ENCODE peak calls at places on chromosomes 4 and X, in four cellular contexts. H is CD8-positive, alpha-beta T cell; F is GM23248; V is heart left ventricle. C is an unnamed sample.

GRCh38 chrX:30971761-30972603 is 82.9 kb upstream of the TAB3 start:
- DNase-seq in H (peak), V (no peak), F (peak), C (peak)

GRCh38 chr4:184437565-184437964 is 36.8 kb downstream of the IRF2 start:
- DNase-seq in H (no peak), F (no peak), V (no peak), C (no peak)

GRCh38 chr4:113468165-113469022 is 293.1 kb downstream of the CAMK2D start:
- DNase-seq in F (peak), H (no peak), V (no peak), C (no peak)

GRCh38 chr4:78439328-78439727 is 112.2 kb upstream of the ANXA3 start:
- DNase-seq in V (no peak), F (peak), H (no peak), C (no peak)

GRCh38 chr4:7893539-7893938 is 46.1 kb downstream of the AFAP1 start:
- DNase-seq in F (no peak), V (no peak), H (no peak), C (no peak)

GRCh38 chrX:129932137-129932791 is 26.3 kb downstream of the UTP14A start:
- DNase-seq in H (peak), F (peak), V (peak), C (peak)

GRCh38 chrX:25531096-25531495 is 515.3 kb upstream of the ARX start:
- DNase-seq in F (no peak), H (no peak), V (no peak), C (no peak)

GRCh38 chr4:1232661-1233621 is 16.0 kb downstream of the CTBP1 start:
- DNase-seq in V (peak), F (no peak), H (no peak), C (no peak)

GRCh38 chr4:60611762-60612496 is 588.2 kb upstream of the ADGRL3 start:
- DNase-seq in H (no peak), F (no peak), V (no peak), C (no peak)

GRCh38 chrX:101483705-101484104 is 1.6 kb upstream of the ARMCX4 start:
- DNase-seq in F (no peak), V (no peak), H (no peak), C (no peak)

GRCh38 chrX:101482296-101482695 is 3.0 kb upstream of the ARMCX4 start:
- DNase-seq in H (no peak), F (peak), V (no peak), C (no peak)

GRCh38 chrX:101488796-101489195 is 3.5 kb downstream of the ARMCX4 start:
- DNase-seq in F (no peak), H (no peak), V (no peak), C (no peak)

GRCh38 chrX:101485212-101486064 is at the start of gene ARMCX4:
- DNase-seq in V (peak), H (peak), F (peak), C (peak)
- H3K27ac ChIP-seq in V (no peak), H (peak), F (peak), C (no peak)

GRCh38 chr4:153931804-153932203 is 142.9 kb upstream of the SFRP2 start:
- DNase-seq in H (no peak), V (no peak), F (peak), C (no peak)

GRCh38 chr4:153934689-153935017 is 145.8 kb upstream of the SFRP2 start:
- DNase-seq in H (no peak), F (peak), V (no peak), C (no peak)

GRCh38 chr4:153937289-153937688 is 148.4 kb upstream of the SFRP2 start:
- DNase-seq in H (no peak), F (no peak), V (no peak), C (no peak)

GRCh38 chr4:153936121-153936520 is 147.2 kb upstream of the SFRP2 start:
- DNase-seq in H (no peak), V (no peak), F (no peak), C (no peak)

GRCh38 chr4:153933851-153934688 is 145.2 kb upstream of the SFRP2 start:
- DNase-seq in H (no peak), F (peak), V (no peak), C (no peak)
- H3K27ac ChIP-seq in H (no peak), F (peak), V (peak), C (peak)

DNA sequence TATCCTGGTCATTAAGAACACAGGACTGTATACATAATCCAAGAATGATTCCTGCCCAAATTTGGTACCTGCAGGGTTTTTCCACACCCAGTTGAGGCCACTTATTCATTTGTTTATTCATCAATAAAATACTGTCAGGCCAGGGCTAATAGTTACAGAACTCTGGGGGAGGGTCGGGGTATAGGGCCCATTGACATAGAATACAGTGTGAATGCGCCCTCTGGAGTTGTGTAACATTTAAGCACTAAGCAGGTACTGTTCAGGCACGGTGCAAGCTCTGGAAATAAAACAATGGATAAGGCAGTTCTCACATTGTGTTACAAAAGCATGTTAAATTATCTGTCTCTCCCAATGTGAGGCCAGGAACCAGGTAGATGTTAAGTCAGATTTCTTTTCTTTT is 30.8 kb upstream of the LRBA start:
- DNase-seq in V (no peak), F (no peak), H (no peak), C (no peak)
- H3K27ac ChIP-seq in V (no peak), F (no peak), H (no peak), C (no peak)

DNA sequence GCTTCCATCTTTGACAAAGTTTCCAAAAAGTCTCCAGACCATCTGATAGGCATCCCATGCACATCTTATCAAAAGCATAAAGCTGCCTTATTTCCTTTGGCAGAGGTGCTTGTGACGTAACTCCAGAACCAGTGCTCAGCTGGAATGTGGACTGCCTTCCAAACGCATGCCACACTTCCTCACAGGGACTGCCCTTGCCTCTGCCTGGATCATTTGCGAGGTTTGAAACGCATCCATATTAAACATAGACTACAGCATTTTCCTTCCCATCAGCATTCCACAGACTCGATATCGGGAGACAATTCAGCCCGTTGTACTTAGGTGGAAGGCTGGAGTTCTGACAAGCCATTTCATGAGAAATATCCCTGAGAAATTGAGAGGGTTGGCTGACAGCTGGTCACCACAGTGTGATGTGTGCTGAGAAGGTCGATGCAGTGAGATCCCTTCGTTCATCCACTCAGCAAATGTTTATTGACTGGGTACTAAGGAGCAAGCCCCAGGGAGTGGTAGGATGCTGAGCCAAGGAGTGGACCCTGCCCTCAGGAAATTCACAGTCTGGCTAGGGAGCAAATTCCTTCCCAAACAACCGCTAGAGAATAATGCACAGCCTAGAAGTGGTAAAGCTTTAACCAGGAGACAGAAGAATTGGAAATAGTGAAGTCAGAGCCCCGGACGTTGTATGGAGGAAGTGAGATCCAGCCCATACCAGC is 376.0 kb downstream of the BCOR start:
- DNase-seq in H (no peak), V (no peak), F (peak), C (no peak)
- H3K27ac ChIP-seq in H (no peak), V (no peak), F (peak), C (no peak)

GRCh38 chr4:4766570-4766969 is 92.9 kb upstream of the MSX1 start:
- DNase-seq in F (no peak), H (no peak), V (no peak), C (no peak)
- H3K27ac ChIP-seq in F (no peak), H (no peak), V (no peak), C (no peak)

GRCh38 chrX:97384685-97385084 is 501.0 kb downstream of the RPA4 start:
- DNase-seq in H (no peak), F (no peak), V (no peak), C (no peak)

GRCh38 chrX:97389761-97390192 is 506.1 kb downstream of the RPA4 start:
- DNase-seq in H (no peak), F (peak), V (no peak), C (no peak)

GRCh38 chrX:97387004-97387403 is 503.3 kb downstream of the RPA4 start:
- DNase-seq in H (no peak), F (no peak), V (no peak), C (no peak)
- H3K27ac ChIP-seq in H (no peak), F (no peak), V (no peak), C (no peak)

DNA sequence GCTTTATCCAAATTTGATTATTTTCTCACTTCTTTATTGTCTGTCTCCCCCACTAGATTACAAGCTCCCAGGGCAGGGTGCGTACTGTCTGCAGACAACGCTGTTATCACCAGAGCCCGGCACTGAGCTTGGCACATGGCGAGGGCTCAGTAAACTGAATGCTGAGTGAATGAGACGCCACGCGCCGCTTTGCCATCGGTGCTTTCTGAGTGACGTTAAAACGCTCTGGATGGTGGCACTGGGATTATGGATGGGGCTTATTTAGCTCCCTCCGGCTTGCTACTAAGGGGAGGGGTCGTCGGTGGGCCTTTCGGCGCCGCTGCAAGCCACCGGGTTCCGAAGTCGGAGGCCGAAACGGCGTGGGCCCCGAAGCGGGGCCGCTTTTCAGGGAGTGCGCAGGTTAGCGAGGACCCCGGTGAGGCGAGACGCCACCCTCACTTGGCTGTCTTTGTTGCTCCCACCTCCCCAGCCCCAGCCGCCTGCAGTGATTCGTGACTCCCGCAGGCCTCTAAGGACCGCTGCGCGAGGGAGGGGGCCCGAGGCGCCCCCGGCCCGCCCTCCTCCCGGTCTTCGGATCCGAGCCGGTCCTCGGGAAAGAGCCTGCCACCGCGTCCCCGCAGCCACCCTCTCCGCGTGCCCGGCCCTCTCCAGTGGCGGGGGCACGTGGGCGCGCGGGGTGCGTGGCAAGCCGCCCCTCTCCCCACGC is 566 bp upstream of the FHL1 start:
- DNase-seq in F (peak), V (no peak), H (no peak), C (peak)
- H3K27ac ChIP-seq in F (no peak), V (peak), H (peak), C (no peak)

GRCh38 chr4:63370997-63371396 is 1038.3 kb downstream of the TECRL start:
- DNase-seq in V (no peak), F (no peak), H (no peak), C (no peak)
- H3K27ac ChIP-seq in V (no peak), F (no peak), H (no peak), C (no peak)

GRCh38 chrX:47514553-47515235 is 31.7 kb upstream of the ZNF41 start:
- DNase-seq in V (no peak), F (peak), H (no peak), C (no peak)
- H3K27ac ChIP-seq in V (no peak), F (peak), H (no peak), C (no peak)

C was measured in substantia nigra.